ENCODE peak calls at places on chromosomes 6 and 20, in ten cellular contexts. E, Y, Q, M, K, H, F, N, A and G are unnamed samples.
A peak's percentile ranks its signal among the peaks of the same experiment; 100 is the strongest.

GRCh38 chr6:37763413-37763812 is 56.1 kb upstream of the ZFAND3 start:
- DNase-seq in E (no peak), Y (no peak), Q (no peak), M (no peak), K (no peak), H (no peak), F (no peak), N (no peak), A (no peak), G (no peak)

GRCh38 chr6:36677753-36678487 is 594 bp upstream of the CDKN1A start:
- DNase-seq in E (no peak), Y (no peak), Q (peak; percentile 17), M (no peak), K (no peak), H (no peak), F (no peak), N (no peak), A (no peak), G (peak; percentile 8)

GRCh38 chr6:37785688-37786270 is 33.7 kb upstream of the ZFAND3 start:
- DNase-seq in E (no peak), Y (no peak), Q (no peak), M (no peak), K (no peak), H (no peak), F (no peak), N (no peak), A (no peak), G (no peak)

GRCh38 chr20:19735446-19735845 is 22.6 kb upstream of the RIN2 start:
- DNase-seq in E (peak; percentile 29), Y (no peak), Q (no peak), M (no peak), K (peak; percentile 94), H (peak; percentile 48), F (peak; percentile 56), N (peak; percentile 73), A (no peak), G (peak; percentile 65)

GRCh38 chr6:147782302-147782701 is 273.8 kb downstream of the SAMD5 start:
- DNase-seq in E (no peak), Y (no peak), Q (peak; percentile 3), M (no peak), K (peak; percentile 8), H (no peak), F (no peak), N (no peak), A (no peak), G (peak; percentile 98)

GRCh38 chr6:111750753-111751684 is 122.2 kb downstream of the FYN start:
- DNase-seq in E (no peak), Y (no peak), Q (no peak), M (peak; percentile 85), K (no peak), H (peak; percentile 72), F (no peak), N (no peak), A (peak; percentile 31), G (no peak)

GRCh38 chr6:96124778-96125177 is 109.0 kb downstream of the FUT9 start:
- DNase-seq in E (no peak), Y (no peak), Q (no peak), M (no peak), K (no peak), H (no peak), F (no peak), N (no peak), A (no peak), G (no peak)

GRCh38 chr6:35967059-35967769 is 46.3 kb upstream of the SRPK1 start:
- DNase-seq in E (no peak), Y (no peak), Q (peak; percentile 69), M (no peak), K (no peak), H (no peak), F (no peak), N (no peak), A (no peak), G (peak; percentile 94)

GRCh38 chr20:44448753-44449546 is 26.7 kb upstream of the TTPAL start:
- DNase-seq in E (no peak), Y (no peak), Q (no peak), M (no peak), K (no peak), H (peak; percentile 79), F (no peak), N (no peak), A (peak; percentile 30), G (peak; percentile 30)

GRCh38 chr20:46703435-46703834 is 6.0 kb upstream of the SLC2A10 start:
- DNase-seq in E (no peak), Y (no peak), Q (no peak), M (no peak), K (no peak), H (no peak), F (no peak), N (no peak), A (no peak), G (peak; percentile 46)

GRCh38 chr6:87199787-87200186 is 44.4 kb downstream of the ZNF292 start:
- DNase-seq in E (no peak), Y (no peak), Q (no peak), M (no peak), K (no peak), H (no peak), F (no peak), N (no peak), A (no peak), G (no peak)

GRCh38 chr6:157215702-157216101 is 107.6 kb downstream of the TMEM242 start:
- DNase-seq in E (no peak), Y (no peak), Q (no peak), M (no peak), K (no peak), H (no peak), F (no peak), N (no peak), A (no peak), G (no peak)

GRCh38 chr6:150685860-150686259 is 86.2 kb downstream of the PLEKHG1 start:
- DNase-seq in E (peak; percentile 7), Y (no peak), Q (no peak), M (peak; percentile 20), K (no peak), H (peak; percentile 73), F (no peak), N (no peak), A (peak; percentile 54), G (peak; percentile 76)

GRCh38 chr6:40347571-40348011 is 239.6 kb downstream of the LRFN2 start:
- DNase-seq in E (no peak), Y (peak; percentile 64), Q (no peak), M (no peak), K (no peak), H (peak; percentile 56), F (no peak), N (no peak), A (peak; percentile 5), G (no peak)

GRCh38 chr20:60224914-60225313 is 266.7 kb downstream of the CDH26 start:
- DNase-seq in E (peak; percentile 32), Y (no peak), Q (peak; percentile 28), M (no peak), K (no peak), H (peak; percentile 56), F (no peak), N (no peak), A (no peak), G (peak; percentile 37)

GRCh38 chr6:30071081-30071818 is 4.3 kb downstream of the PPP1R11 start:
- DNase-seq in E (no peak), Y (no peak), Q (no peak), M (no peak), K (no peak), H (peak; percentile 54), F (no peak), N (no peak), A (no peak), G (no peak)

GRCh38 chr6:79605968-79606764 is 25.0 kb upstream of the SH3BGRL2 start:
- DNase-seq in E (no peak), Y (no peak), Q (no peak), M (no peak), K (no peak), H (peak; percentile 39), F (no peak), N (no peak), A (no peak), G (no peak)

GRCh38 chr20:36352843-36353553 is 46.9 kb downstream of the DLGAP4 start:
- DNase-seq in E (no peak), Y (no peak), Q (no peak), M (no peak), K (peak; percentile 44), H (peak; percentile 52), F (no peak), N (no peak), A (no peak), G (no peak)

GRCh38 chr6:117555262-117555849 is 47.0 kb downstream of the GOPC start:
- DNase-seq in E (no peak), Y (no peak), Q (no peak), M (no peak), K (no peak), H (no peak), F (no peak), N (no peak), A (no peak), G (no peak)

GRCh38 chr6:111462770-111463391 is 20.1 kb downstream of the REV3L start:
- DNase-seq in E (peak; percentile 20), Y (no peak), Q (no peak), M (no peak), K (peak; percentile 33), H (no peak), F (no peak), N (no peak), A (no peak), G (no peak)

GRCh38 chr6:21679761-21680265 is 86.3 kb downstream of the SOX4 start:
- DNase-seq in E (no peak), Y (no peak), Q (no peak), M (no peak), K (peak; percentile 48), H (no peak), F (no peak), N (peak; percentile 72), A (no peak), G (no peak)

GRCh38 chr6:154239392-154239791 is 117.2 kb downstream of the IPCEF1 start:
- DNase-seq in E (no peak), Y (no peak), Q (no peak), M (no peak), K (peak; percentile 78), H (no peak), F (no peak), N (no peak), A (no peak), G (no peak)

GRCh38 chr20:51659491-51660050 is 108.6 kb downstream of the ATP9A start:
- DNase-seq in E (no peak), Y (no peak), Q (no peak), M (no peak), K (no peak), H (no peak), F (no peak), N (no peak), A (no peak), G (no peak)

GRCh38 chr6:21895591-21895990 is 302.0 kb downstream of the SOX4 start:
- DNase-seq in E (no peak), Y (no peak), Q (no peak), M (no peak), K (no peak), H (no peak), F (no peak), N (no peak), A (no peak), G (no peak)

GRCh38 chr20:63215101-63216040 is 560 bp downstream of the YTHDF1 start:
- DNase-seq in E (no peak), Y (no peak), Q (peak; percentile 39), M (no peak), K (peak; percentile 88), H (no peak), F (no peak), N (peak; percentile 49), A (peak; percentile 73), G (peak; percentile 45)

GRCh38 chr6:50922579-50923525 is 104.2 kb downstream of the TFAP2B start:
- DNase-seq in E (no peak), Y (no peak), Q (no peak), M (no peak), K (no peak), H (no peak), F (no peak), N (no peak), A (no peak), G (no peak)

GRCh38 chr6:38822963-38823362 is 107.9 kb downstream of the DNAH8 start:
- DNase-seq in E (no peak), Y (no peak), Q (no peak), M (no peak), K (no peak), H (no peak), F (no peak), N (no peak), A (no peak), G (no peak)

GRCh38 chr20:24867556-24867955 is 81.5 kb upstream of the CST7 start:
- DNase-seq in E (no peak), Y (no peak), Q (no peak), M (no peak), K (no peak), H (no peak), F (no peak), N (no peak), A (no peak), G (no peak)